ENCODE peak calls at places on chromosome 18, in five cellular contexts. D, P, Q, Z and K are unnamed samples.

GRCh38 chr18:47749195-47749973 is 181.1 kb downstream of the SMAD2 start:
- DNase-seq in D (peak), P (peak), Q (no peak), Z (peak), K (peak)

GRCh38 chr18:10234912-10235439 is 219.5 kb upstream of the APCDD1 start:
- DNase-seq in D (no peak), P (no peak), Q (no peak), Z (no peak), K (no peak)

GRCh38 chr18:3037423-3037915 is 24.5 kb upstream of the LPIN2 start:
- DNase-seq in D (no peak), P (peak), Q (peak), Z (peak), K (no peak)

GRCh38 chr18:61679836-61680235 is 213.0 kb downstream of the RNF152 start:
- DNase-seq in D (no peak), P (no peak), Q (no peak), Z (no peak), K (no peak)

GRCh38 chr18:23964282-23965238 is 50.0 kb upstream of the TTC39C start:
- DNase-seq in D (no peak), P (peak), Q (no peak), Z (no peak), K (no peak)

GRCh38 chr18:24181806-24182205 is 42.9 kb downstream of the CABYR start:
- DNase-seq in D (no peak), P (no peak), Q (no peak), Z (no peak), K (no peak)

GRCh38 chr18:59988098-59988706 is 88.4 kb downstream of the PMAIP1 start:
- DNase-seq in D (peak), P (peak), Q (no peak), Z (peak), K (no peak)

GRCh38 chr18:48023334-48024008 is 93.0 kb upstream of the SMAD2 start:
- DNase-seq in D (peak), P (peak), Q (no peak), Z (peak), K (peak)

GRCh38 chr18:50696929-50697328 is 122.9 kb downstream of the MRO start:
- DNase-seq in D (no peak), P (no peak), Q (no peak), Z (no peak), K (no peak)

GRCh38 chr18:66110607-66111006 is 359.8 kb downstream of the CDH7 start:
- DNase-seq in D (no peak), P (no peak), Q (no peak), Z (no peak), K (no peak)

DNA sequence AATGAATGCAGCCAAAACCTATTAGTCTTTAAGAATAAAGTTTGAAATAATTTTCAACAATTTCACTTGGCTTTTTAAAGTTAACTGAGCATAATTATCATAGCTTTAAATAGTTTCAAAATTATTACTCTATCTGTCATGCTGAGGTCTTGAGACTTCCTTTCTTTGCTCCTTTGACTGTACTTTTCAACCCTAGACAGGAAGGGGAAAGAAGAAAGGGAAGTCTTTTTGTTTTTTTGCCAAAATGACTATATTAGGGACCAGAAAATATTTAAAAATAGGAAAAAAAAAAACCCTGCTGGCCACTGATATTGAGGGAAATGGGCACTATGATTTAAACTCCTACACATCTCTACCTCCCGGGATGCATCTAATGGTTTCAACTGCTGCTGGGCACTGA is 50.6 kb downstream of the GAREM1 start:
- DNase-seq in D (no peak), P (no peak), Q (no peak), Z (no peak), K (no peak)
- TF ChIP-seq EP300 in D (no peak), P (no peak), Q (no peak), Z (no peak), K (no peak)

DNA sequence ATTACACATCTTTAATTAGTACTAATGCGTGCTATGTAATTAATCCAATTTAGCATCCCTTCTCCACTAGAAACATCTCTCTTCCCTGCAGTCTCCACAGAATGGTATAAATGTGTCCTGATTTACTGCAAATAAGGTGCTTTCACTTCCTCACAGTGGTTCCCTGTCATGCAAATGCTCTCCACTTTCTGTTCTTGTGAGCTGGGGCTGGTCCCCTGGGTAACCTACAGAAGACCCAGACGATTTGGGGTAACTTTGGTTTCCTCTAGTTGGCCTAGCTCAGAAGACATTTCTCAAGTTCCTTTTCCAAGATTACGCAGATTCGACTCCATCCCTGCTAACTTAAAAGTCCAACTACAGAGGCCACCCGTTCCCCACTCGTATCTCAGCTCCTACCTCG is 29.0 kb upstream of the NEDD4L start:
- DNase-seq in D (no peak), P (no peak), Q (peak), Z (no peak), K (no peak)
- TF ChIP-seq YY1 in D (no peak), P (no peak), Q (no peak), Z (no peak), K (no peak)

GRCh38 chr18:77071711-77072292 is 60.8 kb downstream of the MBP start:
- DNase-seq in D (no peak), P (no peak), Q (no peak), Z (no peak), K (no peak)
- TF ChIP-seq EP300 in D (peak), P (no peak), Q (no peak), Z (no peak), K (no peak)

DNA sequence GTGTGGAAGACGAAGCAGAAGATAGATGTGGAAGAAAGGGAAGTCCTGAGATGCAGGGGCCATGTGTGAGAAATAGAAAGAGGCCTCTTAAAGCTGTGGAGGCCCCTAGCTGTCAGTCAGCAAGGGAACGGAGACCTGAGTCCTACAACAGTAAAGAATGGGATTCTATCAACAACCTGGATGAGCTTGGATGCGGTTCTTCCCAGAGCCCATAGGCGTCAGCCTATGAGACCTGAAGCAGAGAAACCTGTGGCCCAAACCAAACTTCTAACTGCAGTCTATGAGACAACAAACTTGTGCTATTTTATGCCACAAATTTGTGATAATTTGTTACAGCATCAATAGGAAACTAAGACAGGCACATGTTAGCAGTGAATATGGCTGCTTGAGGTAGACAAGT is 583.7 kb downstream of the ADCYAP1 start:
- DNase-seq in D (no peak), P (no peak), Q (no peak), Z (no peak), K (no peak)
- TF ChIP-seq YY1 in D (no peak), P (no peak), Q (no peak), Z (no peak), K (no peak)

GRCh38 chr18:52499646-52500045 is 159.6 kb downstream of the DCC start:
- DNase-seq in D (no peak), P (no peak), Q (no peak), Z (peak), K (no peak)
- TF ChIP-seq EP300 in D (no peak), P (no peak), Q (no peak), Z (no peak), K (no peak)

GRCh38 chr18:76658627-76659026 is 163.6 kb upstream of the ZNF516 start:
- DNase-seq in D (peak), P (peak), Q (no peak), Z (no peak), K (no peak)
- TF ChIP-seq YY1 in D (no peak), P (no peak), Q (no peak), Z (no peak), K (peak)

DNA sequence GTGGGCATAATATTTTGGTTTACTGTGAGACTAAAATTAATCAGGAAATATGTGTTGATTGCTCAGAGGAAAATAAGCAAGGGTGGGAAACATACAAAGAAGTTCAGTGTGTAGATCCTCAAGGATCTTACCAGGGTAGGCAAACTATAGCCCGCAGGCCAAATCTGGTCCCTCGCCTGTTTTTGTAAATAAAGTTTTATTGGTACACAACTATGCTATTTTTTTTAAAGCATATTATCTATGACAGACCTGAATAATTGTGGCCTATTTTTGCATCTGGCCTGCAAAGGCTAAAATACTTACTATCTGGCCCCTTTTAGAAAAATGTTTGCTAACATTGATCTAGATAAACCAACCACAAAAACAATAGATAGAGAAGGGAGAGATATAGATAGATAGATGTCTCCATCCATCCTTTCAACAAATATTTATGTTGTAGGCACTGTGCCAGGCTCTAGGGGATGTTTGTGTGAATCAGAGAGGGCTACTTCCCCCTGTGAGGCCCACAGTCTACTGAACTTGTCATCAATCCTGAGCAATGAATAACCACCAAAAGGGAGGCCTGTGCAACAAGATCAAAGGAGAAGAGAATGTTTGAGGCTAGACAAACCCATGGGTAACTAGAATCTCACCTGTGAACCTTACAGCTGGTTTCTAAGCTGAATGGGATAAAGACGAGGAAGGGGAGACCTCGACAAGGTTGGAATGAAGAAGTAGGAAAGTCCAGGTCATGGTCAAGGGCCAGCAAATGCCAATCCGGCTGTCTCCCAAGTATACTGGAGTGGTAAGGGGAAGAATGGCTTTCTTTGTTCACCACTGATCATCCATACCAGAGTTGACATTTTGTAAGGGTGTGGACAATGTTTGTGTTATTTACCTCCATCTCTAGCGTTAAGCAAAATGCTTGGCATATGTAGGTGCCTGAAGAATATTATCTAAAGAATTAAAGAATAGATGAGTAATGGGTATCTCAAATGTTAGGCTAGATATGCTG is 23.6 kb downstream of the ALPK2 start:
- DNase-seq in D (no peak), P (no peak), Q (peak), Z (peak), K (no peak)
- TF ChIP-seq EP300 in D (peak), P (no peak), Q (no peak), Z (no peak), K (no peak)

DNA sequence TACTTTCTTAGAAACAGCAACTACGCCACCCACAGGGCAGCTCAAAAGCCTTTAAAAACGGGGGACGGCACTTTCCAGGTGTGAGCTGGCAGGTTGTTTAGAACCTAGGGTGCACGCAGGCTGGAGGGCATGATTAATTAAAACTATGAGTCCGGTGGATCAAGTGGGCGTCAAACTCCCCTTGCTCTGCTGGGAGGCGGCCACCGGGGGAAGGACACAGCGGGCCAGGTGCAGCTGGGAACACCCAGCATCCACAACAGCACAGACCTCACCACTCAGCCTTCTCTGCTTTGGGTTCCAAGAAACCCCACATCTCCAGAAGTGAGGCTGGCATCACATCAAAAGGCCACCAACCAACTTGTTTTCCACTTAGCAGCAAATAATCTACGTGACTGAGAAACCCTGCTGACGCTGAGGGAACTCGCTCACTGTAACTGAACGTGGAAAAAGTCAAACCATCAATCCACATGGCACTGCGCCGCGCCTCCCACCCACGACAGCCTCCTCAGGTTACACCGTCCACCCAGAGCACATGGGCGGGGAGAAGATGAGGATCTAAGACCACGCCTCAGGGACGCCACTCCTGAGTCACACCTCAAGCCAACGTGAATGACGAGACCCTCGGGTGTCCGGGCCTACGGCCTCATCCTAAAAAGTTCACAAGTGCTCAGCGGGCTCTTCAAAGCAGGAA is 118.2 kb downstream of the ZNF516 start:
- DNase-seq in D (no peak), P (peak), Q (no peak), Z (no peak), K (no peak)
- TF ChIP-seq YY1 in D (no peak), P (no peak), Q (no peak), Z (no peak), K (no peak)

GRCh38 chr18:4241218-4241617 is 213.9 kb downstream of the DLGAP1 start:
- DNase-seq in D (no peak), P (no peak), Q (no peak), Z (no peak), K (no peak)
- TF ChIP-seq EP300 in D (no peak), P (no peak), Q (no peak), Z (no peak), K (no peak)